ENCODE peak calls at places on chromosomes 13 and 19, in six cellular contexts. M is AG10803, Y is ovary, N is esophagus muscularis mucosa, F is fibroblast of lung, Z is uterus. V is an unnamed sample.

GRCh38 chr19:1042689-1043511 is 3.0 kb downstream of the ABCA7 start:
- DNase-seq in Y (no peak), F (no peak), M (no peak), Z (no peak), N (no peak), V (no peak)

GRCh38 chr19:45767410-45767880 is 1.6 kb downstream of the SIX5 start:
- DNase-seq in Y (peak; percentile 88), M (peak; percentile 82), F (peak; percentile 89), N (no peak), Z (peak; percentile 88), V (peak; percentile 88)

GRCh38 chr19:53849237-53849676 is 18.4 kb upstream of the MYADM start:
- DNase-seq in Y (no peak), F (peak; percentile 73), N (no peak), M (peak; percentile 92), Z (no peak), V (peak; percentile 36)

GRCh38 chr19:45324349-45324907 is 1.8 kb upstream of the CKM start:
- DNase-seq in Z (no peak), M (no peak), N (no peak), Y (no peak), F (no peak), V (no peak)

GRCh38 chr19:10672529-10673150 is 18.5 kb downstream of the ILF3 start:
- DNase-seq in M (peak; percentile 35), N (no peak), Y (no peak), F (no peak), Z (no peak), V (no peak)

GRCh38 chr19:34215006-34215665 is 39.2 kb upstream of the GARRE1 start:
- DNase-seq in F (no peak), N (no peak), M (no peak), Z (no peak), Y (no peak), V (no peak)

GRCh38 chr19:43574424-43575155 is 737 bp downstream of the XRCC1 start:
- DNase-seq in F (peak; percentile 76), N (no peak), M (no peak), Z (no peak), Y (peak; percentile 32), V (peak; percentile 52)

GRCh38 chr13:20217168-20217567 is 15.0 kb downstream of the GJB6 start:
- DNase-seq in N (no peak), Y (no peak), Z (no peak), M (no peak), F (no peak), V (no peak)

GRCh38 chr19:35767288-35768081 is 7.9 kb upstream of the ARHGAP33 start:
- DNase-seq in M (no peak), N (no peak), Y (peak; percentile 82), F (no peak), Z (no peak), V (no peak)

GRCh38 chr19:33399081-33399744 is 25.7 kb downstream of the CEBPG start:
- DNase-seq in F (no peak), Z (no peak), Y (peak; percentile 12), M (no peak), N (no peak), V (no peak)

GRCh38 chr19:29666634-29667389 is 1.6 kb downstream of the PLEKHF1 start:
- DNase-seq in N (no peak), M (peak; percentile 72), F (peak; percentile 70), Y (peak; percentile 84), Z (peak; percentile 82), V (peak; percentile 88)

GRCh38 chr19:37334179-37335071 is 36.5 kb upstream of the ZNF527 start:
- DNase-seq in N (peak; percentile 96), Z (peak; percentile 95), Y (peak; percentile 93), M (peak; percentile 83), F (peak; percentile 91), V (peak; percentile 91)
- H3K4me3 ChIP-seq in N (peak overlapping the region; percentile 68), Z (peak overlapping the region; percentile 62), Y (peak overlapping the region; percentile 73), M (peak overlapping the region; percentile 99), F (peak overlapping the region; percentile 94), V (peak overlapping the region; percentile 95)

GRCh38 chr19:52590728-52591127 is 20.6 kb downstream of the ZNF701 start:
- DNase-seq in M (no peak), Z (no peak), Y (no peak), N (no peak), F (no peak), V (no peak)
- TF ChIP-seq CTCF in M (no peak), Z (no peak), Y (no peak), N (no peak), F (no peak), V (no peak)

DNA sequence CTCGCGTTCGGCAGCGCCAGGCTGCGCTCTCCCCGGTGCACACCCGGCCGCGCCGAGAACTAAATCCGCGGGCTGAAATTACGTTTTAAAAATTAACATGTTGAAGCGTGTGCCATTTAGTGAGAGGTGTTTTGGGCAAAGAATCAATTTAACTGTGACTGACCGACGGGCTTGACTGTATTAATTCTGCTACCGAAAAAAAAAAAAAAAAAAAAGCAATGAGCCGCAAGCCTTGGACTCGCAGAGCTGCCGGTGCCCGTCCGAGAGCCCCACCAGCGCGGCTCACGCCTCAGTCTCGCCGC is 9.6 kb upstream of the SOX1 start:
- DNase-seq in M (no peak), N (no peak), Y (no peak), Z (no peak), F (no peak), V (no peak)
- H3K4me3 ChIP-seq in M (no peak overlapping the region), N (peak overlapping the region; percentile 34), Y (no peak overlapping the region), Z (no peak overlapping the region), F (no peak overlapping the region), V (no peak overlapping the region)

DNA sequence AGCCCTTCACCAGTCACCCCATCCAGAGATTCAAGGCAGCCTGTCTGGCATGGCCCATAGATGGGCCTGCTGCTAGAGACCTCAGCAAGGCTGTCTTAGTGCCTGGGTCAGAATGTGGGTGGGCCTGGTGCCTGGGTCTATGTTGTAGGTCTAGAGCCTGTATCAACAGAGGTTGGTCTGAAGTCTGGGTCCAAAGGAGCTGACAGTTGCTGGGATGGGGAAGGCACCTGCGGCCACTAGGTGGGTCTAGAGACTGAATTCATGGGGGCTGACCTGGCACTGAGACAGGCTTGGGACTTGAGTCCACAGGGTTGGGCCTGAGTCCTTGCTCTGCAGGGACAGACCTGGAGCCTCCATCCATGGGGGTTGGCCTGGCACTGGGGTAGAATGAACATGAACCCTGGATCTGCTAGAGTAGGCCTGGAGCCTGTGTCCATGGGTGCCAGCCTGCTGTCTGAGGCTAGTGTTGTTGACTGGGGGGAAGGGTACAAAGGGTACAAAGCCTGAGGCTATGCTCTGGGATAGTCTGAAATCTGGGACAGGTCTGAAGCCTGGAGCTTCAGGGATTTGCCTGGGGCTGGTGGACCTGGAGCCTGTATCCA is 516.8 kb downstream of the OLFM4 start:
- DNase-seq in F (no peak), M (no peak), Y (no peak), N (no peak), Z (no peak), V (no peak)
- TF ChIP-seq CTCF in F (no peak), M (no peak), Y (no peak), N (no peak), Z (no peak), V (no peak)

V was measured in astrocyte of the spinal cord.